ENCODE peak calls at places on chromosomes 11 and 22, in four cellular contexts. G, Q, C and F are unnamed samples.

GRCh38 chr11:117876049-117876340 is 463 bp downstream of the FXYD6 start:
- DNase-seq in Q (no peak), C (no peak), G (no peak), F (no peak)

GRCh38 chr11:87150936-87151335 is 113.2 kb downstream of the TMEM135 start:
- DNase-seq in C (no peak), Q (no peak), G (no peak), F (no peak)

GRCh38 chr22:50599816-50600454 is 658 bp upstream of the MAPK8IP2 start:
- DNase-seq in Q (peak), C (peak), G (no peak), F (no peak)

GRCh38 chr22:35154937-35155387 is 89.0 kb downstream of the ISX start:
- DNase-seq in C (peak), G (peak), Q (peak), F (peak)

GRCh38 chr11:5280582-5281102 is 10.9 kb upstream of the HBE1 start:
- DNase-seq in Q (peak), G (peak), C (peak), F (peak)

GRCh38 chr11:10355257-10355661 is 50.4 kb downstream of the ADM start:
- DNase-seq in C (no peak), Q (no peak), G (no peak), F (no peak)

GRCh38 chr11:9153651-9154050 is 62.3 kb upstream of the SCUBE2 start:
- DNase-seq in Q (no peak), C (no peak), G (no peak), F (no peak)

GRCh38 chr22:25758316-25758715 is 16.3 kb downstream of the MYO18B start:
- DNase-seq in C (no peak), Q (no peak), G (no peak), F (no peak)

GRCh38 chr22:42432020-42432596 is at the start of gene NFAM1:
- DNase-seq in Q (no peak), C (no peak), G (no peak), F (no peak)

GRCh38 chr11:102172127-102172848 is 62.0 kb downstream of the YAP1 start:
- DNase-seq in G (no peak), C (no peak), Q (no peak), F (no peak)

GRCh38 chr22:30423296-30423958 is 2.1 kb upstream of the MTFP1 start:
- DNase-seq in G (no peak), Q (no peak), C (peak), F (no peak)

GRCh38 chr11:7575841-7576451 is 62.1 kb downstream of the PPFIBP2 start:
- DNase-seq in Q (peak), G (no peak), C (no peak), F (no peak)

GRCh38 chr22:49838771-49839717 is 11.4 kb upstream of the BRD1 start:
- DNase-seq in Q (no peak), G (no peak), C (no peak), F (no peak)

GRCh38 chr22:28750471-28750881 is 8.6 kb downstream of the HSCB start:
- DNase-seq in G (no peak), C (no peak), Q (no peak), F (peak)

GRCh38 chr22:32826537-32826936 is 25.0 kb downstream of the TIMP3 start:
- DNase-seq in G (no peak), C (no peak), Q (no peak), F (no peak)

GRCh38 chr11:1882265-1883238 is 9.1 kb downstream of the PRR33 start:
- DNase-seq in C (peak), G (peak), Q (peak), F (peak)

GRCh38 chr11:83852775-83853442 is 566.7 kb upstream of the CCDC90B start:
- DNase-seq in C (no peak), G (no peak), Q (peak), F (no peak)

GRCh38 chr11:61027141-61027840 is 55.8 kb downstream of the CD6 start:
- DNase-seq in Q (no peak), C (no peak), G (no peak), F (no peak)

GRCh38 chr11:14634813-14635212 is 8.8 kb upstream of the PDE3B start:
- DNase-seq in C (no peak), Q (no peak), G (no peak), F (no peak)

GRCh38 chr22:27686534-27686933 is 115.0 kb downstream of the MN1 start:
- DNase-seq in Q (peak), G (peak), C (no peak), F (no peak)

GRCh38 chr11:133900176-133901105 is 55.1 kb upstream of the SPATA19 start:
- DNase-seq in G (no peak), C (no peak), Q (no peak), F (no peak)

GRCh38 chr11:75969626-75970308 is 154.8 kb downstream of the UVRAG start:
- DNase-seq in G (no peak), Q (no peak), C (no peak), F (peak)

GRCh38 chr11:104076455-104076854 is 40.0 kb downstream of the DDI1 start:
- DNase-seq in Q (no peak), C (no peak), G (no peak), F (no peak)

GRCh38 chr11:95042906-95043305 is 6.3 kb upstream of the KDM4F start:
- DNase-seq in C (no peak), Q (no peak), G (no peak), F (no peak)

GRCh38 chr11:66365166-66365565 is 6.4 kb downstream of the SLC29A2 start:
- DNase-seq in Q (no peak), G (no peak), C (peak), F (no peak)

GRCh38 chr11:250740-251299 is 14.0 kb downstream of the PSMD13 start:
- DNase-seq in C (peak), Q (no peak), G (no peak), F (no peak)

GRCh38 chr11:94776351-94777321 is 8.5 kb downstream of the AMOTL1 start:
- DNase-seq in G (no peak), Q (no peak), C (no peak), F (no peak)

GRCh38 chr22:48576333-48577013 is 1251.2 kb downstream of the BRD1 start:
- DNase-seq in Q (no peak), G (no peak), C (no peak), F (no peak)

GRCh38 chr11:19853901-19854300 is 141.3 kb downstream of the NAV2 start:
- DNase-seq in Q (no peak), C (no peak), G (no peak), F (no peak)

GRCh38 chr11:86440305-86440716 is 65.6 kb downstream of the CCDC81 start:
- DNase-seq in G (no peak), C (no peak), Q (no peak), F (no peak)

GRCh38 chr11:97687106-97687505 is 1297.3 kb downstream of the JRKL start:
- DNase-seq in G (no peak), C (no peak), Q (no peak), F (no peak)

GRCh38 chr11:116062526-116063171 is 558.4 kb upstream of the CADM1 start:
- DNase-seq in G (no peak), Q (no peak), C (peak), F (no peak)

GRCh38 chr22:44584256-44584902 is 86.3 kb upstream of the RTL6 start:
- DNase-seq in C (no peak), G (no peak), Q (no peak), F (no peak)

GRCh38 chr11:60842688-60843605 is 1.0 kb downstream of the CCDC86 start:
- DNase-seq in C (no peak), G (no peak), Q (no peak), F (no peak)

GRCh38 chr11:120248551-120249278 is 8.8 kb downstream of the POU2F3 start:
- DNase-seq in Q (no peak), G (peak), C (no peak), F (no peak)

GRCh38 chr11:15845261-15845660 is 511.1 kb downstream of the SOX6 start:
- DNase-seq in G (no peak), Q (no peak), C (no peak), F (no peak)
- H3K27ac ChIP-seq in G (no peak), Q (no peak), C (no peak), F (no peak)

GRCh38 chr11:113475160-113475761 is at the start of gene DRD2:
- DNase-seq in C (peak), Q (no peak), G (no peak), F (no peak)
- TF ChIP-seq REST in C (no peak), Q (peak), G (no peak), F (peak)

DNA sequence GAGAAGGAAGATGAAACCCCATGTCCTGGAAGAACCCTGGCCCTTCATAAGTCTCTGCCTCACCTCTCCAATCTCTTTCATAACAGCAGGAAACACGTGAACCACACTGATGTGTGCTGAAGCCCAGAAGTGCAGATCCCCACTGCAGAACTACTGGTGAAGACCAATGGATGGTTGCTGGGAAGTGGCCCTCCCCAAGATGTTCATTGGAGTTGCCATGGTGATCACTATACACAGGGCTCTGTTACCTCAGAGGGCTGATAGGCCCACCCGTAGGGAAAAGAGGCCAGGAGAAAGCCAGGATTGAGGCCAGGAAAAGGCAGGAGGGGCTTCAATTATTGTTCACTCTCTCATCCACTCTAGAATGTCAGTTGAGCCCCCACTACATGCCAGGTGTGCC is 11.6 kb downstream of the TST start:
- DNase-seq in Q (no peak), G (no peak), C (no peak), F (no peak)
- TF ChIP-seq TCF7L2 in Q (no peak), G (no peak), C (no peak), F (no peak)

GRCh38 chr11:69122337-69122641 is 33.4 kb upstream of the SMIM38 start:
- DNase-seq in Q (no peak), G (no peak), C (no peak), F (no peak)
- H3K27ac ChIP-seq in Q (no peak), G (peak), C (no peak), F (peak)

DNA sequence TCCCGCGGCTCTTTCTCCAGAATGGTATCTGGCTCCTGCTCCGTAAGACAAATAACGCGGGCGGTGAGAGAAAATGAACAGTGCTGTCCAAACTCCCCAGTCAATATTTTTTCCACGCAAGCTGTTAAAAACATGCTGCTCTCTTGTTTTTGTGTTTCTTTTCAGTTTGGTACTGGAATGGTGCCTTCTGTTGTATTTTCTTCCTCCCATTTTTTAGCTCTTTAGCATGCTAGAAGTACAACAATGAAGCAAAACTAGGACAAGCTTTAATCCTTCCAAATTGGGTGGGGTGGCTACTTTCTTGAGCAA is 599 bp upstream of the PPP2R1B start:
- DNase-seq in C (no peak), Q (peak), G (no peak), F (no peak)
- TF ChIP-seq REST in C (no peak), Q (no peak), G (no peak), F (no peak)

DNA sequence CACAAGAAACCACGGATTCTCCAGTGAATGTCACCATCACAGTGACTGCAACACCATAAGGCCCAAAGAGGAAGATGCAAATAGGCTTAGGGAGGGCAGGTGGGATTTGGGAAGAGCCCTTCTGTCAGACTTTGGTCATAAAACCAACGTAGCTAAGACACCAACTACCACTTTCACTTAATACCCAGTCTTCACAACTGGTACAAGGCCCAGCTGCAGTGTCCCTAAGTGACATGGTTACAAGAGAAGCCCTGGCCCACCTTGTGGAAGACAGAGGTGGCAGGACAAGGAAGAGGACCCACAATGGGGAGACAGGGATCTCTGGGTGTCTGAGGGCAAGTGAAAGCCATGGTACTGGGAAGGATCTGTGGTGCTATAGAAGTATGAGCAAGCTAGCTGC is 10.0 kb downstream of the VSIG10L2 start:
- DNase-seq in Q (no peak), G (no peak), C (no peak), F (no peak)
- TF ChIP-seq TCF7L2 in Q (no peak), G (no peak), C (no peak), F (no peak)